ENCODE peak calls at places on chromosomes 12 and 14, in seven cellular contexts. G is HCT116, S is trophoblast cell, D is neural progenitor cell, R is endothelial cell of umbilical vein, E is PC-3, X is IMR-90. K is an unnamed sample.

GRCh38 chr14:93132472-93133065 is 16.8 kb upstream of the ITPK1 start:
- DNase-seq in E (peak; percentile 43), X (peak; percentile 22), G (no peak), R (peak; percentile 52), D (peak; percentile 28), S (no peak), K (peak; percentile 8)

GRCh38 chr12:105601158-105601557 is 270.7 kb downstream of the C12orf75 start:
- DNase-seq in E (no peak), X (peak; percentile 13), G (no peak), R (no peak), D (no peak), S (no peak), K (no peak)

GRCh38 chr14:34693228-34693939 is 21.0 kb downstream of the CFL2 start:
- DNase-seq in R (no peak), X (no peak), E (peak; percentile 32), G (peak; percentile 37), S (peak; percentile 75), D (peak; percentile 16), K (no peak)

GRCh38 chr12:10212623-10213131 is at the start of gene GABARAPL1:
- DNase-seq in D (peak; percentile 85), S (peak; percentile 77), X (peak; percentile 82), R (no peak), E (peak; percentile 45), G (peak; percentile 39), K (peak; percentile 63)

GRCh38 chr12:66137937-66138336 is 7.4 kb upstream of the LLPH start:
- DNase-seq in E (no peak), D (no peak), X (no peak), R (no peak), S (no peak), G (no peak), K (no peak)

GRCh38 chr14:76486251-76486743 is 110.4 kb downstream of the ESRRB start:
- DNase-seq in E (no peak), X (no peak), D (no peak), G (no peak), S (no peak), R (no peak), K (no peak)

GRCh38 chr12:121093487-121093891 is 39.2 kb upstream of the P2RX7 start:
- DNase-seq in E (no peak), G (no peak), D (no peak), S (no peak), X (no peak), R (no peak), K (no peak)

GRCh38 chr12:92000587-92000986 is 145.1 kb downstream of the BTG1 start:
- DNase-seq in E (no peak), G (no peak), R (no peak), D (no peak), S (no peak), X (no peak), K (no peak)

GRCh38 chr14:57244103-57244502 is 24.6 kb downstream of the EXOC5 start:
- DNase-seq in X (no peak), E (no peak), R (no peak), D (no peak), S (peak; percentile 5), G (no peak), K (no peak)

GRCh38 chr12:32501835-32502333 is 102.5 kb downstream of the FGD4 start:
- DNase-seq in D (peak; percentile 98), S (no peak), E (no peak), R (peak; percentile 59), G (no peak), X (peak; percentile 81), K (peak; percentile 49)

GRCh38 chr12:49777800-49778748 is 36.7 kb downstream of the TMBIM6 start:
- DNase-seq in D (peak; percentile 64), R (peak; percentile 42), S (peak; percentile 80), G (peak; percentile 42), X (peak; percentile 16), E (peak; percentile 69), K (peak; percentile 59)

GRCh38 chr12:116541547-116542344 is 17.4 kb upstream of the MAP1LC3B2 start:
- DNase-seq in D (no peak), E (no peak), X (no peak), S (no peak), R (no peak), G (no peak), K (no peak)

GRCh38 chr14:24237463-24237955 is 4.8 kb downstream of the GMPR2 start:
- DNase-seq in D (no peak), G (no peak), S (no peak), R (no peak), X (no peak), E (no peak), K (no peak)
- H3K4me1 ChIP-seq in D (peaks cover 10% of the 10 kb centered on the region), G (peaks cover 38% of the 10 kb centered on the region), S (peaks cover 17% of the 10 kb centered on the region), R (peaks cover 42% of the 10 kb centered on the region), X (peaks cover 15% of the 10 kb centered on the region), E (peaks cover 53% of the 10 kb centered on the region), K (peaks cover 10% of the 10 kb centered on the region)

DNA sequence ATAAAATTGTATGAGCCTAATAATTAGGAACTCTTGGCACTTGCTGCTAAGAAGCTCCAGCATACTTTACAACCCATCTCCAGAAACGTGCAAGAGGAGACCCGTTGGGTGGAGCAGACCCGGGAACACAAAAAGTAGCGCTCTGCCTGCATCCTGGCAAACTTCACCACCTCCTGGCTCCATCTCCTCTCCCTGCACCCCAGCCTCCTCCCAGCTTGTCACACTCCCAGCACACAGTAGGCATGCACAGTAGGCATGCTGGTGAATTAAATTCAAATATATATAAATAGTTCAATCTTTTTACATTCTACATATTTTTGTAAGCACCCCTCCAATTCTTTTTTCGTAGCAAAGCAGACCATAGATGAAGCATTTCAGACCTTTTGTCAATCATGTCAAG is 1.2 kb downstream of the VSIG10 start:
- DNase-seq in E (peak; percentile 29), X (no peak), G (no peak), S (no peak), R (no peak), D (no peak), K (no peak)
- H3K4me2 ChIP-seq in E (peak overlapping the region; percentile 96), X (no peak overlapping the region), G (peak overlapping the region; percentile 85), S (peak overlapping the region; percentile 97), R (peak overlapping the region; percentile 88), D (peak overlapping the region; percentile 90), K (no peak overlapping the region)

DNA sequence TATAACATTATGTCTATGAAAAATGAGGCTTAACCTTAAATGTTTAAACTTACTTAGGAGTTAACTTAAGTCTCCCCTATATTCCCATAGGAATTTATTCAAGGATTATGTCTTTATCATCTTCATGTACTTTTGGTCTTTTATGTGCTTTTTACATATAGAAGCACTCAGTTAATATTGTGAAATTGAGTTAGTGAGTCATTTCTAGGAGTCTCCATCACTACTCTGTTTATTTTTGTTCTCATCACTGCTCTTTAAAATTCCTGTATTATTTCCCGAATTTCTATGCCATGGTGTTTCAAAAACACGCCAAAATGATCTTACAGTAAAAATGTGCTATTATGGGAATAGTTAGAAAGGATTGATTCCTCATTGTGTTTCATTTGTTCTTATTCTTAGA is 31.6 kb downstream of the TBC1D15 start:
- DNase-seq in R (no peak), G (no peak), S (no peak), X (peak; percentile 75), D (no peak), E (peak; percentile 31), K (no peak)
- H3K4me1 ChIP-seq in R (peaks cover 3% of the 10 kb centered on the region), G (no peaks in the 10 kb centered on the region), S (no peaks in the 10 kb centered on the region), X (peaks cover 2% of the 10 kb centered on the region), D (no peaks in the 10 kb centered on the region), E (peaks cover 10% of the 10 kb centered on the region), K (peaks cover 10% of the 10 kb centered on the region)

GRCh38 chr12:6218526-6218925 is 18.3 kb downstream of the CD9 start:
- DNase-seq in G (no peak), E (peak; percentile 40), D (no peak), X (no peak), R (no peak), S (no peak), K (peak; percentile 55)
- H3K4me2 ChIP-seq in G (peak overlapping the region; percentile 89), E (peak overlapping the region; percentile 44), D (no peak overlapping the region), X (no peak overlapping the region), R (no peak overlapping the region), S (no peak overlapping the region), K (peak overlapping the region; percentile 38)

GRCh38 chr12:25713264-25713663 is 160.2 kb upstream of the LMNTD1 start:
- DNase-seq in S (no peak), E (no peak), R (no peak), D (no peak), X (no peak), G (no peak), K (peak; percentile 90)
- H3K4me1 ChIP-seq in S (no peaks in the 10 kb centered on the region), E (no peaks in the 10 kb centered on the region), R (no peaks in the 10 kb centered on the region), D (peaks cover 15% of the 10 kb centered on the region), X (peaks cover under 1% of the 10 kb centered on the region), G (no peaks in the 10 kb centered on the region), K (peaks cover 20% of the 10 kb centered on the region)

GRCh38 chr12:109621864-109622485 is 48.4 kb downstream of the MVK start:
- DNase-seq in S (no peak), R (no peak), X (no peak), E (no peak), D (peak; percentile 61), G (no peak), K (no peak)
- H3K4me2 ChIP-seq in S (no peak overlapping the region), R (no peak overlapping the region), X (no peak overlapping the region), E (no peak overlapping the region), D (peak overlapping the region; percentile 65), G (no peak overlapping the region), K (no peak overlapping the region)

GRCh38 chr12:70994217-70994788 is 73.8 kb upstream of the PTPRR start:
- DNase-seq in E (peak; percentile 58), R (no peak), G (no peak), X (peak; percentile 42), D (no peak), S (no peak), K (no peak)

GRCh38 chr12:70983692-70984091 is 63.2 kb upstream of the PTPRR start:
- DNase-seq in X (no peak), E (no peak), G (no peak), S (no peak), D (peak; percentile 70), R (no peak), K (no peak)

GRCh38 chr12:70985850-70986249 is 65.3 kb upstream of the PTPRR start:
- DNase-seq in D (no peak), G (no peak), R (no peak), E (no peak), S (no peak), X (peak; percentile 29), K (no peak)

DNA sequence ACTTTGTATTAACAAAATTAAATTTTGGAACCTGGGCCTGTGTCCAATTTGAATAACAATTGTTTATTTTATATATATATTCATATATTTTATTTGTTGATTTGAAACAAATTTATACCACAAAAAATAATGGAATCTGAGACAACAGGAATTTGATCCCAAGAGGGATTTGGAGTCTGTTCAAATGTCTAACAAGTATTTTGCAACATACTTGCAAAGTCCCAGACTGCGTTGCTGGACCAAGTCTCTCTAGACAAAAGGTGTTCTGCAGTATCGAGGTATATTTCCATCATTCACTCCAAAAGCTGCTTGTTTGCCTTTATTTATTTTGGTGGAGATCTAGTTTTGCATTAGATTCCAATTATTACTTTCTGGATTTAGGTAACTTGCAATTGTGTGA is 68.7 kb upstream of the PTPRR start:
- DNase-seq in R (no peak), X (no peak), D (no peak), E (no peak), G (no peak), S (no peak), K (no peak)
- H3K4me1 ChIP-seq in R (no peaks in the 10 kb centered on the region), X (no peaks in the 10 kb centered on the region), D (peaks cover under 1% of the 10 kb centered on the region), E (peaks cover 2% of the 10 kb centered on the region), G (no peaks in the 10 kb centered on the region), S (no peaks in the 10 kb centered on the region), K (no peaks in the 10 kb centered on the region)

K was measured in MM.1S.